ENCODE peak calls at places on chromosomes 11 and 22, in nine cellular contexts. E is T follicular helper cell; C is KG1; I is M059J; A is mesothelial cell of epicardium; W is amniotic stem cell; F is OCI-LY7; V is central memory CD8-positive, alpha-beta T cell; Q is DMS79 treated with DMSO at 0.1 percent for 48 hours. R is an unnamed sample.
A peak's percentile ranks its signal among the peaks of the same experiment; 100 is the strongest.

GRCh38 chr22:21443735-21444421 is 23.3 kb upstream of the TMEM191C start:
- DNase-seq in C (no peak), F (no peak), I (no peak), Q (no peak), E (no peak), V (no peak), W (no peak), A (no peak), R (no peak)

GRCh38 chr11:124069429-124070401 is 28.6 kb upstream of the OR10G7 start:
- DNase-seq in F (peak; percentile 72), Q (no peak), A (no peak), V (no peak), E (no peak), C (no peak), I (peak; percentile 50), W (peak; percentile 24), R (no peak)

GRCh38 chr11:8745431-8745986 is 62.9 kb downstream of the RPL27A start:
- DNase-seq in E (no peak), I (peak; percentile 19), C (no peak), Q (no peak), V (no peak), A (no peak), W (no peak), F (no peak), R (no peak)

GRCh38 chr22:42360348-42360747 is 71.9 kb downstream of the NFAM1 start:
- DNase-seq in V (no peak), Q (peak; percentile 5), A (no peak), W (no peak), E (no peak), C (no peak), F (no peak), I (no peak), R (no peak)

GRCh38 chr11:3216027-3216525 is 2.5 kb downstream of the MRGPRG start:
- DNase-seq in Q (no peak), A (peak; percentile 17), V (no peak), F (no peak), I (no peak), W (no peak), E (no peak), C (no peak), R (no peak)

GRCh38 chr11:70038034-70038834 is 39.9 kb upstream of the ANO1 start:
- DNase-seq in V (no peak), A (no peak), F (no peak), Q (no peak), I (no peak), W (no peak), E (no peak), C (no peak), R (no peak)

GRCh38 chr22:33969052-33969451 is 48.8 kb upstream of the LARGE1 start:
- DNase-seq in E (no peak), A (no peak), C (no peak), Q (no peak), I (peak; percentile 49), F (no peak), V (no peak), W (no peak), R (no peak)

GRCh38 chr11:68275721-68276488 is 4.1 kb upstream of the C11orf24 start:
- DNase-seq in C (no peak), Q (no peak), W (no peak), I (no peak), A (no peak), V (no peak), E (no peak), F (no peak), R (no peak)

GRCh38 chr11:100240051-100240450 is 447.0 kb upstream of the ARHGAP42 start:
- DNase-seq in V (no peak), E (no peak), Q (no peak), A (no peak), C (no peak), I (no peak), F (no peak), W (no peak), R (no peak)

R was measured in Panc1.